ENCODE peak calls at places on chromosomes 13 and 19, in four cellular contexts. J is GM12878, F is A549, V is lower leg skin. U is an unnamed sample.

GRCh38 chr19:46412034-46412982 is 1.1 kb downstream of the CCDC8 start:
- DNase-seq in F (no peak), J (no peak), V (no peak), U (no peak)

GRCh38 chr13:58300224-58300623 is 668.7 kb downstream of the PCDH17 start:
- DNase-seq in F (no peak), J (no peak), V (no peak), U (no peak)

GRCh38 chr13:52599037-52599852 is 43.0 kb upstream of the HNRNPA1L2 start:
- DNase-seq in V (no peak), F (no peak), J (no peak), U (no peak)

GRCh38 chr13:101946411-101946810 is 455.4 kb downstream of the FGF14 start:
- DNase-seq in F (no peak), V (no peak), J (no peak), U (no peak)

GRCh38 chr19:38455031-38455430 is 21.5 kb downstream of the RYR1 start:
- DNase-seq in V (no peak), J (no peak), F (no peak), U (no peak)

GRCh38 chr13:25171517-25172302 is at the start of gene AMER2:
- DNase-seq in J (no peak), V (no peak), F (no peak), U (peak)

GRCh38 chr19:18507021-18507726 is 14.7 kb downstream of the ELL start:
- DNase-seq in F (no peak), J (no peak), V (no peak), U (peak)

GRCh38 chr19:48798937-48799336 is 11.9 kb downstream of the BCAT2 start:
- DNase-seq in F (no peak), J (peak), V (no peak), U (no peak)

GRCh38 chr19:47005873-47006272 is 13.8 kb upstream of the NPAS1 start:
- DNase-seq in J (no peak), V (no peak), F (peak), U (no peak)

GRCh38 chr19:40600086-40600917 is 867 bp upstream of the LTBP4 start:
- DNase-seq in J (no peak), F (no peak), V (peak), U (peak)

GRCh38 chr19:37981785-37982475 is 74.9 kb downstream of the SIPA1L3 start:
- DNase-seq in F (no peak), J (no peak), V (peak), U (no peak)

GRCh38 chr13:102347490-102347889 is 54.4 kb downstream of the FGF14 start:
- DNase-seq in V (no peak), F (no peak), J (no peak), U (no peak)

DNA sequence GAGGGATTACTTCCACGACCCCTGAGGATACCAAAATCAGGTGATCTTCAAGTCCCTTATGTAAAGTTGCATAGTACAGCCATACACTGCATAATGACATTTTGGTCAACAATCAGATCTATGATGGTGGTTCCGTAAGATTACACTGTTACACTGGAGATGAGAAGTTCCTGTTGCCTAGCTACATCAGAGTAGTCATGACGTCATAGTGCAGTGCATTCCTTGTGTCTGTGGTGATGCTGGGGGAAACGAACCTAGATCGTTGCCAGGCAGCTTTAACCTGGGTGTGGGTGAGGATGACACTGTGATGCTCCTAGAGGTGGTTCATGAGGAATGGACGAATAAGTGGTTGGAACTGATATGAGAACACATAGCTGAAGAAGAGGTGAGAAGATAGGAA is 9.1 kb downstream of the ZNF610 start:
- DNase-seq in J (no peak), V (no peak), F (no peak), U (no peak)
- TF ChIP-seq POLR2A in J (no peak), V (no peak), F (no peak), U (no peak)

GRCh38 chr19:10577951-10578350 is 9.2 kb downstream of the AP1M2 start:
- DNase-seq in F (no peak), J (no peak), V (no peak), U (no peak)

GRCh38 chr19:10583021-10583776 is 3.9 kb downstream of the AP1M2 start:
- DNase-seq in V (no peak), J (no peak), F (peak), U (no peak)

GRCh38 chr19:10586396-10586795 is 716 bp downstream of the AP1M2 start:
- DNase-seq in J (no peak), F (no peak), V (no peak), U (no peak)

GRCh38 chr19:10575011-10575716 is 6.4 kb upstream of the CDKN2D start:
- DNase-seq in F (no peak), J (no peak), V (no peak), U (no peak)

DNA sequence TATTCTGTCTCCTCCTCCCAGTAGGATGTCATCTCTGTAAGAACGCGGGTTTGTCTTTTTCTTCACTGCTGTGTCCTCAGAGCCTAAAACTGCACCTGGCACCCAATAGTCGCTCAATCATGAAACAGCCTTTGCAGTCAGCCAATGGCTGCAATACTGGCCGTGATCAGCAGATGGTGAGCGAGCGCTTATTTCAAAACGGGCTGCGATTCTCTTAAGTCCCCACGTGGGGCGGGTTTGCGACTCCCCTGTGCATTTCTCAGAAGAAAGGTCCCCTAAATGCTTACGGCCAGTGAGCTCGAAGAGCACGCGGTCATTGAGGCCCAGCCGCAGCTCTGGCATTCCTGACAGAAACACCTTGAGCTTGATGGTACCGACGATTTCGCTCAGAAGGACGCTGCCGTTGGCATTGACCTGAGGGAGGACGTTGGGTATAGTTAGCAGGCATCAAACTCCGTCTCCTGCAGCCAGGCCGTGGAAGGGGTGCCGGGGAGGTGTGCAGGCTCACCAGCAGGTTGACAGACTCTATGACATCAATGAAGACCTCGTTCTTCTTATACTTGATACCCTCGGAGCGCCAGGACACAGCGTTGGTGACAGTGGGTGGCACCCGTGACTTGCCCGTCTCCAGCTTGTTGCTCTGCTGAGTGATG is 6.0 kb downstream of the AP1M2 start:
- DNase-seq in V (peak), J (no peak), F (peak), U (peak)
- TF ChIP-seq POLR2A in V (no peak), J (no peak), F (no peak), U (no peak)

GRCh38 chr19:1441022-1441426 is 2.8 kb downstream of the RPS15 start:
- DNase-seq in J (no peak), V (no peak), F (no peak), U (no peak)
- TF ChIP-seq POLR2A in J (peak), V (no peak), F (no peak), U (no peak)

DNA sequence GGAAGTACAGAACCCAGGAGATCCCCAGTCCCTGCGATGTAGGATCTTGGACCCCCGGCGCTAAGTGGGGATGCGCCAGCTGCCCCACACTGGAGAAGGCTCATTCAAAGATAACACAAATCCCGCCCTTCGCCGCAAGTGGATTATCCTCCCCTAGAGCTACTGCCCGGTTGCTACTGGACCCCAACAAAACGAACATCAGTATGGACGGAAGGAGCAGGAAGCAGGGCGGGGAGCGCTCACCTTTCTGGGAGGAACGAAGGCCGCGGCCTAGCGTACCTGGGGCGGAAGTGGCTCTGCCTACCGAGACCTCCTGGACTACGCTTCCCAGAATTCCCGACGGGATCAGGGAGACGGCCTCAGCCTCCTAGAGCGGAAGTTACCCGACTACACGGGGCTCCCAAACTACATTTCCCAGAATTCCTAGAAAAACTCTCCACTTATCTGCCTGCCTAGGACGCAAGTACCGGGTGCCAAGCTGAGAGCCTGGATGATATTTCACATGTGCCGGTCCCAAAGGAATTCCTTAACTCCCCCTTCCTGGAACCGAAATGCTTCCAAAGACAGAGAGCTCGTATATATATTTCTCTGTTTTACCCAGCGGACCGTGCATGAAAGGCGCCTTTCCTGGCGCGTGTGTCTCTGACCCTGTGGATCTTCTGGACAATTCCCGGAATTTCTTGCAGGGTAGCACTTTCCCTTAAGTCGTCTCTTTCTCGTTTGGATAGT is at the start of gene ZNF112:
- DNase-seq in V (peak), F (peak), J (peak), U (peak)
- TF ChIP-seq POLR2A in V (no peak), F (peak), J (no peak), U (no peak)

GRCh38 chr19:1457031-1457739 is 7.3 kb downstream of the APC2 start:
- DNase-seq in J (no peak), F (no peak), V (no peak), U (no peak)

GRCh38 chr19:1456121-1456900 is 6.4 kb downstream of the APC2 start:
- DNase-seq in F (no peak), V (no peak), J (no peak), U (no peak)

GRCh38 chr19:1453525-1454371 is 3.8 kb downstream of the APC2 start:
- DNase-seq in V (no peak), J (no peak), F (peak), U (peak)

GRCh38 chr19:1455002-1455335 is 5.0 kb downstream of the APC2 start:
- DNase-seq in F (no peak), V (no peak), J (no peak), U (no peak)

GRCh38 chr19:1455336-1456120 is 5.6 kb downstream of the APC2 start:
- DNase-seq in J (no peak), F (peak), V (no peak), U (peak)
- TF ChIP-seq POLR2A in J (peak), F (no peak), V (no peak), U (peak)

DNA sequence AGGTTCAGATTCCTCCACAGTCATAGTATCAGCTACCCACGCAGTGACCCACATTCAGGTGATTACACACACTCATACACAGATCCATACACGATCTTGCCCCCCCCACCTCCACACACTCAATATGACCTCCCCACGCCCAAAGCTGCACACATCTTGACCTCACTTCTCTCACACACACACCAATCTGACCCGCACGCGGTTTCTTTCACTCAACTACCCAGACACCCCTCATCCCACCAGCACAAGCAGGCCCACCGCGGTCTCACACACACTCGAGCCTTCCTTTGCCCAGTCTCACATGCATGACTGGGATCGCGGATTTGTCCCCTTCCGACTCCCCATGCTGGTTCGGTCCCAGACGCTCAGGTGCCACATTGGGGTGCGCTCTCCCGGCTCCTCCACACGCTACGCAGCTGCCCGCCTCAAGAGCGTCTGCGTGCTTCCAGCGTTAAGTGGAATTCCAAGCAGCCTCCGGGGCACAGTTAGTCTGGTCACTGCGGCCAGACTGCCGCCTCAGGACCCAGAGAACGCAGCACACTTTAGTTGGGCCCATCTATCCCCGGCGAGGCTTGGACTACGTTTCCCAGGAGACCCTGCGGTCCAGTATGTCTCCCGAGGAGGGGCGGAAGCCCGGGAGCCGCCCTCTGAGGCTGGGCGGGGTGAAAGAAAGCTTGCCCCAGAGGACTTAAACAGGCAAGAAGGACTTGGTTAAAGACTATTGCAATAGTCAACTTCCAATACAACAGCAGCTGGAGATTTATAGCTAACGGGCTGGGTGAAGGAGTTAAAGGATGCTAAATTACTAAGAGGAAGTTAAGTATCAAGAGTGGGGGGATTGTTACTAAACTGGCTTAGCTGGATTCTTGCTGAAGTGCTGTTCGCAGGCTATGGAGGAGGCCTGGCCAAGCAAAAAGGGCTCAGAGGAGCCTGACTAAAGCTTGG is 703 bp upstream of the ZNF345 start:
- DNase-seq in J (peak), V (peak), F (peak), U (peak)
- TF ChIP-seq POLR2A in J (peak), V (no peak), F (no peak), U (no peak)